ENCODE peak calls at places on chromosomes 12 and 14, in ten cellular contexts. G is lung; Z is A673; N is ovary; V is K562; X is BE2C; M is WERI-Rb-1; P is CD4-positive, CD25-positive, alpha-beta regulatory T cell; W is CD8-positive, alpha-beta T cell; J is BJ. O is an unnamed sample.

GRCh38 chr12:19387182-19387581 is 52.1 kb upstream of the AEBP2 start:
- DNase-seq in G (no peak), Z (no peak), N (no peak), V (no peak), X (no peak), M (no peak), P (no peak), W (no peak), J (no peak), O (peak)

GRCh38 chr14:100661340-100661712 is 65.4 kb upstream of the DLK1 start:
- DNase-seq in G (no peak), Z (no peak), N (peak), V (no peak), X (no peak), M (no peak), P (no peak), W (no peak), J (no peak), O (no peak)

GRCh38 chr12:26988703-26989102 is 25.5 kb downstream of the TM7SF3 start:
- DNase-seq in G (no peak), Z (no peak), N (no peak), V (no peak), X (no peak), M (no peak), P (no peak), W (no peak), J (no peak), O (no peak)

GRCh38 chr14:96027356-96028335 is 11.5 kb upstream of the C14orf132 start:
- DNase-seq in G (no peak), Z (no peak), N (no peak), V (no peak), X (no peak), M (no peak), P (no peak), W (no peak), J (no peak), O (no peak)

GRCh38 chr12:51238037-51238509 is 553 bp upstream of the DAZAP2 start:
- DNase-seq in G (no peak), Z (no peak), N (no peak), V (no peak), X (no peak), M (no peak), P (no peak), W (no peak), J (no peak), O (no peak)

GRCh38 chr12:3150820-3151590 is 73.8 kb downstream of the TSPAN9 start:
- DNase-seq in G (no peak), Z (peak), N (no peak), V (no peak), X (no peak), M (no peak), P (no peak), W (no peak), J (no peak), O (no peak)

GRCh38 chr14:79967001-79967400 is 244.3 kb downstream of the DIO2 start:
- DNase-seq in G (no peak), Z (no peak), N (no peak), V (no peak), X (no peak), M (no peak), P (no peak), W (no peak), J (no peak), O (no peak)

GRCh38 chr12:90951418-90952110 is 3.4 kb downstream of the CCER1 start:
- DNase-seq in G (no peak), Z (no peak), N (no peak), V (no peak), X (no peak), M (no peak), P (no peak), W (no peak), J (no peak), O (no peak)

GRCh38 chr14:96038920-96039632 is at the start of gene C14orf132:
- DNase-seq in G (peak), Z (peak), N (peak), V (peak), X (peak), M (peak), P (no peak), W (no peak), J (no peak), O (no peak)

GRCh38 chr14:76651410-76652055 is 109.7 kb upstream of the VASH1 start:
- DNase-seq in G (no peak), Z (no peak), N (no peak), V (no peak), X (peak), M (no peak), P (no peak), W (no peak), J (no peak), O (no peak)

GRCh38 chr12:49944718-49945117 is 5.8 kb upstream of the AQP2 start:
- DNase-seq in G (no peak), Z (no peak), N (no peak), V (no peak), X (no peak), M (no peak), P (no peak), W (no peak), J (no peak), O (no peak)

GRCh38 chr14:101224356-101225115 is 321.0 kb upstream of the RTL1 start:
- DNase-seq in G (no peak), Z (peak), N (no peak), V (peak), X (peak), M (no peak), P (no peak), W (no peak), J (no peak), O (no peak)

GRCh38 chr12:108172033-108172432 is 42.9 kb downstream of the WSCD2 start:
- DNase-seq in G (no peak), Z (no peak), N (no peak), V (no peak), X (no peak), M (no peak), P (no peak), W (no peak), J (no peak), O (no peak)

GRCh38 chr14:105313381-105314286 is 914 bp upstream of the PACS2 start:
- DNase-seq in G (no peak), Z (no peak), N (peak), V (peak), X (no peak), M (no peak), P (no peak), W (no peak), J (no peak), O (no peak)

GRCh38 chr12:79776111-79776510 is 85.3 kb upstream of the PAWR start:
- DNase-seq in G (no peak), Z (no peak), N (no peak), V (no peak), X (no peak), M (no peak), P (no peak), W (no peak), J (no peak), O (peak)

GRCh38 chr12:107458163-107458562 is 227.4 kb upstream of the PWP1 start:
- DNase-seq in G (no peak), Z (no peak), N (no peak), V (no peak), X (no peak), M (no peak), P (no peak), W (no peak), J (no peak), O (no peak)

GRCh38 chr14:61444215-61444768 is 122.9 kb downstream of the PRKCH start:
- DNase-seq in G (peak), Z (no peak), N (no peak), V (peak), X (no peak), M (no peak), P (peak), W (no peak), J (no peak), O (no peak)

GRCh38 chr14:68807987-68808386 is 15.1 kb upstream of the ZFP36L1 start:
- DNase-seq in G (no peak), Z (no peak), N (no peak), V (no peak), X (no peak), M (no peak), P (no peak), W (no peak), J (no peak), O (no peak)

GRCh38 chr14:68806526-68807147 is 13.8 kb upstream of the ZFP36L1 start:
- DNase-seq in G (no peak), Z (no peak), N (no peak), V (no peak), X (no peak), M (no peak), P (no peak), W (no peak), J (no peak), O (no peak)

GRCh38 chr14:68809524-68809923 is 16.7 kb upstream of the ZFP36L1 start:
- DNase-seq in G (no peak), Z (no peak), N (no peak), V (no peak), X (no peak), M (no peak), P (no peak), W (no peak), J (no peak), O (no peak)

GRCh38 chr14:68808696-68809095 is 15.8 kb upstream of the ZFP36L1 start:
- DNase-seq in G (no peak), Z (no peak), N (no peak), V (no peak), X (no peak), M (no peak), P (no peak), W (no peak), J (no peak), O (no peak)

DNA sequence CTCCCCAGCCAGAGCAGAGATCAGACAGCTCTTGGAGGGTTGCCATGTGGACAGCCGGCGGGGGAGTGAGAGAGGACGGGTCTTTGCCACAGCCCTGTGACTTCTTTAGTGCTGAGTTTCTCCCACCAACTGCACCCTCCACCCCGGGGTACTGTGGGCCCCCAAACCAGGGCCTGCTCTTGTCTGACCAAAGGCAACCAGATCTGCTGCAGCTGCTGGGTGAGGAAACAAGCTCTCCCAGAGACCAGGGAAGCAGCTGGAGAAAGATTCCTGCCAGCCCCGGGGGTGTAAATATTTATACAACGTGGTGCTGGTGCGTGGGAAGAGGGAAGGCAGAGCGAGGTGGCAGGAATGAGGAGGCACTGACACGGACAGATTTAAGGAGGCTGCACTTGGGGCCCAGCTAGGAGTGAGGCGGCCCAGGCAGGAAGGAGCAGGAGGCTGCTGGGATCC is 14.3 kb upstream of the ZFP36L1 start:
- DNase-seq in G (peak), Z (no peak), N (peak), V (peak), X (no peak), M (no peak), P (no peak), W (no peak), J (no peak), O (peak)
- H3K4me3 ChIP-seq in G (no peak), Z (no peak), N (no peak), V (no peak), X (no peak), M (no peak), P (no peak), W (no peak), J (no peak), O (no peak)

GRCh38 chr12:120290541-120291312 is 976 bp downstream of the RNU4-2 start:
- DNase-seq in G (peak), Z (no peak), N (no peak), V (no peak), X (no peak), M (peak), P (peak), W (no peak), J (no peak), O (no peak)
- H3K4me3 ChIP-seq in G (no peak), Z (peak), N (peak), V (peak), X (peak), M (peak), P (peak), W (peak), J (peak), O (peak)

DNA sequence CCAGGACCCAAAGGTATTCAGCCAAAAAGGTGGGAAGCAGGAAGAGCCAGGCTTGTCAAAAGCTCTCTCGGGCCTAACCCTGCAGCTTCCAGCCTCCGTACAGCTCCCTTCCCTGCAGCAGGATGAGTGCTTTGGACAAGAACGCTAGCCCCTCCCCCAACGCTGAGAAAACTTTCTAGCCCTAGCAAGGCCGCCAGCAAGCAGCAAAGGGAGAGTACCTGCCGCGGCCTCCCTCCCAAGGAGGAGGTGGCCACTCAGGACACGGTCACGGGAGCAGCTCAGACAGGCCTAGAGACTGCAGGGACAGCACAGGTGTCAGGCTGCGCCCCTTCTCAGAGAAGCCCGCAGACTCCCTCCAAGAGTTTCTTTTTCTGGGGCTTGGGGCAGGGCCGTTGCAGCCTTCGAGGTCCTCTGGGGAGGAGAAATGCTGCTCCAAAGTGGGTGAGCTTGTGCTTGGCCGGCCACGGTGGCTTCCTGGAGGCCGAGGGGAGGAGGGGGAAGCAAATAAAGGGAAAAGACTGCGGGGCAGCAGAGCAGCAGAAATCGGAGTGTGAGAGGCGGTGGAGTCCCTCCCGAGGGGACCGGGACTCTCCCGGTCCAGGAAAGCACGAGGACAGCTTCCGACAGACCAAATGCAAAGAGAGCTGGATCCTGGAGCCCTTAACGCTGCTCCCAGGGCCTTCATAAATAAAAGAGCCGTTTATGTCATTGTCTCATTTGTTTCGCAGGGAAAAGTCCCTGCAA is 4.0 kb upstream of the PNMA1 start:
- DNase-seq in G (no peak), Z (no peak), N (no peak), V (no peak), X (no peak), M (no peak), P (no peak), W (no peak), J (no peak), O (no peak)
- H3K4me3 ChIP-seq in G (no peak), Z (no peak), N (no peak), V (no peak), X (no peak), M (no peak), P (no peak), W (no peak), J (no peak), O (no peak)

DNA sequence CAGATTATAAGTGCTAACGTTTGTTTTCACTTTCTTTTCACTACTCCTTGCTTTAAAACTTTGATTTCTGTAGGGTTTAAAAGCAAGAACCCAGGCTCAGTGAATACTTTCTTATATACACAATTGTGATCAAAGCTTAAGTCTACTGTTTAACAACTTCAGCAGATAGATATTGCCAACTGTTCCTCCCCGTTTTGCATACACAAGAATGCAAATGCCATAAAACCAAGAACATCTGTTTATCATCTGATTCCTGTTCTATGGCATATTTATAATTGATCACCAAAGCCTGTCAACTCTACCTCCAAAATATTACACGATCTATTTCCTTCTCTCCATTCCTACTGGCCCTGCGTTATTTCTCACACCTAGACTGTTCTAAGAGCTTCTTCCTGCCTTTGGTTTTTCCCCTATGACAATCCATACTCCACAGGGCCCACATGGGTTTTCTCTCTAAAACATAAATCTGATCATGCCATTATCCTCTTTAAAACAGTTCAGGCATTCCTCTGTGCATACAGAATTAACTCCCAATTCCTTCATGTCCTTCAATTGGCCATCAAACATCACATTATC is 15.9 kb downstream of the MED13L start:
- DNase-seq in G (no peak), Z (no peak), N (no peak), V (no peak), X (no peak), M (no peak), P (no peak), W (no peak), J (no peak), O (no peak)
- H3K4me3 ChIP-seq in G (no peak), Z (no peak), N (no peak), V (no peak), X (no peak), M (no peak), P (no peak), W (no peak), J (no peak), O (no peak)

DNA sequence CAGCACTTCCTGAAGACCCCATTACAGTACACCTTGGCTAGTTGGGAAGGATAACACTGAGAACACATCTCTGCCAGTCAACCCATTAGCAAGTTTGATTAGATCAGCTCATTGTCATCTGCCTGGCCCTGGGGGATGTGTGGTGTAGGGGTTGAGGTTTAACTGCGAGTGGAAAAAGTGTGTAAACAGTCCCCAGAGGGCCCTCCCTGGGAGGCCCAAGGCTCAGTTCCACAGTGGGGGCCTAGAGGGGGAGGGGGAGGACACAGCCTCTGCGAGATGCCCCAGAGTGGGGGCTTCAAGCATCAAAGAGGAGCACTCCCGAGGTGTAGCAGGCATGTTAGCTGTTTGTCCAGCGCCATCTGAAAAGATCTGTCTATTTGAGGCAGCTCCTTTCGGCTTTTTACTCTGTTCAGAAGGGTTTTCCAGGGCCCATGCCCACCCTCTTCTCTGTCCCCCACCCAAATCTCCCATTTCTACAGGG is 344 bp downstream of the LPAR5 start:
- DNase-seq in G (no peak), Z (no peak), N (no peak), V (peak), X (peak), M (no peak), P (no peak), W (no peak), J (no peak), O (no peak)
- H3K4me3 ChIP-seq in G (no peak), Z (no peak), N (no peak), V (peak), X (no peak), M (no peak), P (peak), W (peak), J (no peak), O (no peak)

GRCh38 chr12:54329756-54330155 is 4.8 kb downstream of the COPZ1 start:
- DNase-seq in G (no peak), Z (no peak), N (no peak), V (no peak), X (no peak), M (peak), P (no peak), W (no peak), J (no peak), O (no peak)

GRCh38 chr12:54328595-54329337 is 3.8 kb downstream of the COPZ1 start:
- DNase-seq in G (no peak), Z (no peak), N (no peak), V (no peak), X (no peak), M (no peak), P (no peak), W (no peak), J (no peak), O (no peak)

GRCh38 chr12:54330442-54330841 is 5.5 kb downstream of the COPZ1 start:
- DNase-seq in G (no peak), Z (no peak), N (no peak), V (no peak), X (no peak), M (no peak), P (no peak), W (no peak), J (no peak), O (no peak)

GRCh38 chr12:54321363-54321762 is 3.6 kb upstream of the COPZ1 start:
- DNase-seq in G (no peak), Z (no peak), N (no peak), V (no peak), X (no peak), M (no peak), P (no peak), W (no peak), J (no peak), O (no peak)

GRCh38 chr12:54324617-54325441 is at the start of gene COPZ1:
- DNase-seq in G (peak), Z (peak), N (peak), V (peak), X (peak), M (peak), P (peak), W (peak), J (peak), O (peak)
- H3K4me3 ChIP-seq in G (peak), Z (peak), N (peak), V (peak), X (peak), M (peak), P (peak), W (peak), J (peak), O (peak)

DNA sequence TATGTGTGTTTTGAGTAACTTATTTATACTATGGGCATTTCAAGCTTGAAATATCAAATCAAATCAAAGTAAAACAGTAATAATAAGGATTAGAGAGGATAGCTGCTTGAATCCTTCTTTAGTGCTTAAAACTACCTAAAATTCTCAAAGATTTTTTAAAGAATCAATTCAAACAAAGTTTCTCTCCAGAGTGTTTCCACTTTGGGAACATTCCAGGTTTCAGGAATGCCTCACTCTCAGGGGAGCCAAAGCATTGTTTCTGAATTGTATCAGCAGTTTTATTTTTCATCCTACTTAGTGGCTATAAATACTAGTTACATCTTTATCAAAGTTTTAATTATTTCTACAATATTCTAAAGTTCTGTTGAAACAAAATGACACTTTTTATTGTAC is 796 bp downstream of the RASSF9 start:
- DNase-seq in G (no peak), Z (no peak), N (no peak), V (no peak), X (no peak), M (no peak), P (no peak), W (no peak), J (no peak), O (no peak)
- H3K4me3 ChIP-seq in G (no peak), Z (no peak), N (peak), V (no peak), X (no peak), M (no peak), P (no peak), W (no peak), J (no peak), O (peak)

DNA sequence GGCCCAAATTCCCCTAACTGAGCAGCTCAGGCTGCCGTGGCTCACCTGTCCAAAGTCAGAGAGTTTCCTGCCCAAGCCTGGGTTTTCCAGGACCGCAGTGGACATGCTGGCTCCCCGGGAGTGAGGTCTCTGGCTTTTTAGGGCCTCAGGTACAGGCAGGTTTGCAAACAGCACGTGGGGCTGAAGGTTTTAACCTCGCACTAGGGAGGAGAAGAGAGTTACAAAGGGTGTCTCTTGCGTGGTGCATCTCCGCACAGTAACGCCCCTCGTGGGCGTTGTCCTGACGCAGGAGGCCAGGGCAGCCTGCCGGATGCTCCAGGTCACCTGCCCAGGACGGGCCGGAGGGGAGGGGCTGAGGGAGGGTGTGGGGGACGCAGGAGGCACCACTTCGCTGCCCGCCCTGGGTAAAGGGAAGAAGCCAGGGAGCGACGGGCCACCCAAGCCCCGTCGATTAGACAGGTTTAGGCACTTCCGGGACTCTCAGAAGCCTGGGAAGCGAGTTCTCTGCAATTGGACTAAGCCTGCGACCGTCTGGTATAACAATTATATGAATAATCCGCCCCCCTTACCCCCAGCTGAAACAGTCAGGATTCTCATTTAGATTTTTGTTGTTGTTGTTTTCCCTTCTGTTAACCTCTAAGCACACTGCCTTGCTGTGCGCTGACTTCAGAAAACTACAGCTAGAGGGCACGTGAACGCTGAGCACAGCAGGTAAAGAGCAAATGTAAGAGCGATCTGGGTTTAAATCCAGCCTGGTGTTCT is at the start of gene PAH:
- DNase-seq in G (no peak), Z (peak), N (peak), V (peak), X (no peak), M (peak), P (peak), W (no peak), J (no peak), O (no peak)
- H3K4me3 ChIP-seq in G (no peak), Z (peak), N (no peak), V (peak), X (no peak), M (no peak), P (peak), W (peak), J (no peak), O (no peak)